ENCODE peak calls at places on chromosomes 4 and X, in eight cellular contexts. One of them, this sample, is unnamed. For H3K4me1, the result is how much of the 10 kb centered on the place peaks cover.

GRCh38 chr4:8117278-8117682 is 41.3 kb downstream of the ABLIM2 start:
- DNase-seq in suprapubic skin: no peak
- DNase-seq in ovary: no peak
- DNase-seq in iPS DF 6.9: peak
- DNase-seq in PC-3: peak
- DNase-seq in adrenal gland: peak
- DNase-seq in pancreas: peak
- DNase-seq in cardiac muscle cell: peak
- DNase-seq in this sample: peak

GRCh38 chrX:111568356-111568755 is 56.9 kb downstream of the SERTM2 start:
- DNase-seq in cardiac muscle cell: peak
- DNase-seq in PC-3: peak
- DNase-seq in ovary: no peak
- DNase-seq in suprapubic skin: no peak
- DNase-seq in adrenal gland: no peak
- DNase-seq in pancreas: peak
- DNase-seq in iPS DF 6.9: no peak
- DNase-seq in this sample: no peak

GRCh38 chr4:85005865-85006377 is 39.4 kb upstream of the WDFY3 start:
- DNase-seq in cardiac muscle cell: no peak
- DNase-seq in ovary: no peak
- DNase-seq in PC-3: peak
- DNase-seq in pancreas: no peak
- DNase-seq in iPS DF 6.9: no peak
- DNase-seq in adrenal gland: peak
- DNase-seq in suprapubic skin: no peak
- DNase-seq in this sample: no peak

GRCh38 chrX:16711219-16712115 is 1.0 kb downstream of the CTPS2 start:
- DNase-seq in PC-3: peak
- DNase-seq in cardiac muscle cell: peak
- DNase-seq in adrenal gland: peak
- DNase-seq in ovary: peak
- DNase-seq in suprapubic skin: peak
- DNase-seq in iPS DF 6.9: no peak
- DNase-seq in pancreas: no peak
- DNase-seq in this sample: no peak

GRCh38 chr4:103011378-103012025 is 8.0 kb downstream of the SLC9B1 start:
- DNase-seq in pancreas: peak
- DNase-seq in PC-3: peak
- DNase-seq in cardiac muscle cell: peak
- DNase-seq in iPS DF 6.9: no peak
- DNase-seq in adrenal gland: peak
- DNase-seq in ovary: peak
- DNase-seq in suprapubic skin: no peak
- DNase-seq in this sample: no peak

GRCh38 chr4:48687313-48687712 is 92.8 kb downstream of the FRYL start:
- DNase-seq in suprapubic skin: no peak
- DNase-seq in ovary: no peak
- DNase-seq in pancreas: no peak
- DNase-seq in adrenal gland: no peak
- DNase-seq in PC-3: no peak
- DNase-seq in iPS DF 6.9: no peak
- DNase-seq in cardiac muscle cell: no peak
- DNase-seq in this sample: no peak

GRCh38 chr4:107997001-107997788 is 7.5 kb downstream of the HADH start:
- DNase-seq in pancreas: no peak
- DNase-seq in cardiac muscle cell: peak
- DNase-seq in PC-3: peak
- DNase-seq in suprapubic skin: no peak
- DNase-seq in ovary: no peak
- DNase-seq in adrenal gland: peak
- DNase-seq in iPS DF 6.9: no peak
- DNase-seq in this sample: no peak

GRCh38 chr4:163070023-163070422 is 96.7 kb downstream of the NAF1 start:
- DNase-seq in PC-3: peak
- DNase-seq in pancreas: no peak
- DNase-seq in suprapubic skin: no peak
- DNase-seq in cardiac muscle cell: no peak
- DNase-seq in adrenal gland: no peak
- DNase-seq in iPS DF 6.9: no peak
- DNase-seq in ovary: no peak
- DNase-seq in this sample: no peak

GRCh38 chrX:10098235-10098819 is 58.4 kb upstream of the CLCN4 start:
- DNase-seq in cardiac muscle cell: no peak
- DNase-seq in iPS DF 6.9: no peak
- DNase-seq in suprapubic skin: no peak
- DNase-seq in pancreas: no peak
- DNase-seq in PC-3: no peak
- DNase-seq in adrenal gland: peak
- DNase-seq in ovary: no peak
- DNase-seq in this sample: peak

GRCh38 chr4:7854211-7854610 is 85.5 kb downstream of the AFAP1 start:
- DNase-seq in adrenal gland: no peak
- DNase-seq in iPS DF 6.9: no peak
- DNase-seq in pancreas: no peak
- DNase-seq in suprapubic skin: no peak
- DNase-seq in ovary: no peak
- DNase-seq in PC-3: no peak
- DNase-seq in cardiac muscle cell: no peak
- DNase-seq in this sample: no peak

GRCh38 chr4:40990202-40990898 is 224.0 kb downstream of the APBB2 start:
- DNase-seq in pancreas: no peak
- DNase-seq in PC-3: peak
- DNase-seq in iPS DF 6.9: no peak
- DNase-seq in cardiac muscle cell: no peak
- DNase-seq in ovary: no peak
- DNase-seq in suprapubic skin: no peak
- DNase-seq in adrenal gland: no peak
- DNase-seq in this sample: no peak

GRCh38 chr4:188161167-188161566 is 21.9 kb downstream of the TRIML1 start:
- DNase-seq in iPS DF 6.9: no peak
- DNase-seq in ovary: no peak
- DNase-seq in cardiac muscle cell: no peak
- DNase-seq in pancreas: no peak
- DNase-seq in PC-3: no peak
- DNase-seq in adrenal gland: no peak
- DNase-seq in suprapubic skin: no peak
- DNase-seq in this sample: no peak

GRCh38 chrX:100649550-100650356 is 5.8 kb downstream of the SRPX2 start:
- DNase-seq in pancreas: peak
- DNase-seq in suprapubic skin: peak
- DNase-seq in iPS DF 6.9: no peak
- DNase-seq in cardiac muscle cell: peak
- DNase-seq in PC-3: peak
- DNase-seq in adrenal gland: peak
- DNase-seq in ovary: peak
- DNase-seq in this sample: no peak

DNA sequence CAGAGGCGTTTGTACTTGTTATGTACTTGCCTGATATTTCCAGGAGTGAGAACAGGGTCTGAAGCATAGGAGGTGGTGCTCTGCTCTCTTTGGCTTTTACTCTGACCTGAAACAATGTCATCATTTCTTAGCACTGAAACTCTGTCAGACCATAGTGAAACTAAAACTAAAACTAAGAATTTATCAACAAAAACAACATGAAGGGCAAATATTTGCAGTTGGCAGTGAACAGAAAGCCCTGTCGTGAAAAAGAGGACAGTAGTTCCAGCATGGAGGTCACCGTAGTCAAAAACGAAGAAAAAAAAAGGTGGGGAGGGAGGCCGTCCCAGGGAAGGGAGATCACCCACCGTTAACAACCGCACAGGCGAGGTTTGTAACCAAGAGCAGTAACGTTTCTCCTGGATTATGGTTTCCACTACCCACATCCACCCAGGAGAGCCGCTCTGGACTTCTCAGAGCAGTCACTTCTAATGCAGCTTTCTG is 97.5 kb downstream of the ANK2 start:
- DNase-seq in PC-3: no peak
- DNase-seq in cardiac muscle cell: no peak
- DNase-seq in ovary: peak
- DNase-seq in suprapubic skin: no peak
- DNase-seq in adrenal gland: peak
- DNase-seq in iPS DF 6.9: no peak
- DNase-seq in pancreas: peak
- DNase-seq in this sample: no peak
- H3K4me3 ChIP-seq in PC-3: no peak
- H3K4me3 ChIP-seq in cardiac muscle cell: peak
- H3K4me3 ChIP-seq in ovary: peak
- H3K4me3 ChIP-seq in suprapubic skin: peak
- H3K4me3 ChIP-seq in adrenal gland: peak
- H3K4me3 ChIP-seq in iPS DF 6.9: no peak
- H3K4me3 ChIP-seq in pancreas: peak
- H3K4me3 ChIP-seq in this sample: no peak

GRCh38 chrX:18575744-18576143 is 96.2 kb downstream of the RS1 start:
- DNase-seq in cardiac muscle cell: no peak
- DNase-seq in adrenal gland: no peak
- DNase-seq in suprapubic skin: no peak
- DNase-seq in iPS DF 6.9: no peak
- DNase-seq in ovary: no peak
- DNase-seq in PC-3: no peak
- DNase-seq in pancreas: no peak
- DNase-seq in this sample: no peak

GRCh38 chrX:18574591-18574990 is 97.3 kb downstream of the RS1 start:
- DNase-seq in suprapubic skin: no peak
- DNase-seq in cardiac muscle cell: no peak
- DNase-seq in pancreas: no peak
- DNase-seq in ovary: peak
- DNase-seq in adrenal gland: peak
- DNase-seq in iPS DF 6.9: no peak
- DNase-seq in PC-3: peak
- DNase-seq in this sample: no peak

GRCh38 chrX:18579495-18579894 is 92.4 kb downstream of the RS1 start:
- DNase-seq in cardiac muscle cell: no peak
- DNase-seq in iPS DF 6.9: no peak
- DNase-seq in adrenal gland: no peak
- DNase-seq in pancreas: no peak
- DNase-seq in suprapubic skin: no peak
- DNase-seq in PC-3: no peak
- DNase-seq in ovary: no peak
- DNase-seq in this sample: no peak

GRCh38 chrX:18577400-18577799 is 94.5 kb downstream of the RS1 start:
- DNase-seq in adrenal gland: no peak
- DNase-seq in suprapubic skin: no peak
- DNase-seq in iPS DF 6.9: no peak
- DNase-seq in PC-3: no peak
- DNase-seq in cardiac muscle cell: no peak
- DNase-seq in pancreas: no peak
- DNase-seq in ovary: no peak
- DNase-seq in this sample: no peak

DNA sequence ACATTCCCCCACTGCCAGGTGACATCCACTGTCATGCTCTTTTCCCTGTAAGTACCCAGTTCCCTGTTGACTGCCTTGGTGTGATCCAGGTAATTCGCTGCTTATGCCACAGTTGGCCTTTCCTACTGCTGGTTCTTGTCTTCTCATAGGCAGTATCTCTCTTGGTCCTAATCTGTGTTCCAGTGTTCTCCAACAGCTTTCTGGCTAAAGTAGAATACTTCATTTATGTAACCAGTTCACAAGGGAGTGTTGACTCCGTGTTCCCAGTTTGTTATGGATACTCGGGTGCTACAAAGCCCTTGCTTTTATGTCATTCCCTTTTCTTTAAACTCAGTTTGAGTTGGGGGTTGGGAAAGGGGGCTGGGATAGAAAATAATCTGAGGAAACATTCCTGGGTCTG is 98.4 kb downstream of the RS1 start:
- DNase-seq in adrenal gland: no peak
- DNase-seq in PC-3: no peak
- DNase-seq in iPS DF 6.9: no peak
- DNase-seq in ovary: no peak
- DNase-seq in pancreas: no peak
- DNase-seq in cardiac muscle cell: no peak
- DNase-seq in suprapubic skin: no peak
- DNase-seq in this sample: no peak
- H3K27ac ChIP-seq in adrenal gland: no peak
- H3K27ac ChIP-seq in PC-3: no peak
- H3K27ac ChIP-seq in iPS DF 6.9: no peak
- H3K27ac ChIP-seq in ovary: no peak
- H3K27ac ChIP-seq in pancreas: no peak
- H3K27ac ChIP-seq in cardiac muscle cell: no peak
- H3K27ac ChIP-seq in suprapubic skin: no peak
- H3K27ac ChIP-seq in this sample: no peak

GRCh38 chr4:113636877-113637276 is 124.7 kb downstream of the CAMK2D start:
- DNase-seq in ovary: no peak
- DNase-seq in iPS DF 6.9: no peak
- DNase-seq in adrenal gland: no peak
- DNase-seq in cardiac muscle cell: no peak
- DNase-seq in pancreas: no peak
- DNase-seq in suprapubic skin: no peak
- DNase-seq in PC-3: peak
- DNase-seq in this sample: peak

GRCh38 chr4:113637363-113637762 is 124.2 kb downstream of the CAMK2D start:
- DNase-seq in cardiac muscle cell: no peak
- DNase-seq in iPS DF 6.9: no peak
- DNase-seq in adrenal gland: no peak
- DNase-seq in ovary: no peak
- DNase-seq in PC-3: peak
- DNase-seq in suprapubic skin: no peak
- DNase-seq in pancreas: no peak
- DNase-seq in this sample: no peak

GRCh38 chr4:113635739-113636437 is 125.7 kb downstream of the CAMK2D start:
- DNase-seq in iPS DF 6.9: no peak
- DNase-seq in suprapubic skin: no peak
- DNase-seq in adrenal gland: no peak
- DNase-seq in cardiac muscle cell: no peak
- DNase-seq in PC-3: peak
- DNase-seq in ovary: no peak
- DNase-seq in pancreas: no peak
- DNase-seq in this sample: no peak

GRCh38 chr4:113637823-113638691 is 123.5 kb downstream of the CAMK2D start:
- DNase-seq in PC-3: no peak
- DNase-seq in adrenal gland: no peak
- DNase-seq in pancreas: no peak
- DNase-seq in suprapubic skin: no peak
- DNase-seq in cardiac muscle cell: no peak
- DNase-seq in iPS DF 6.9: no peak
- DNase-seq in ovary: no peak
- DNase-seq in this sample: no peak

GRCh38 chr4:113636438-113636818 is 125.1 kb downstream of the CAMK2D start:
- DNase-seq in suprapubic skin: no peak
- DNase-seq in adrenal gland: no peak
- DNase-seq in pancreas: no peak
- DNase-seq in ovary: no peak
- DNase-seq in cardiac muscle cell: no peak
- DNase-seq in PC-3: peak
- DNase-seq in iPS DF 6.9: no peak
- DNase-seq in this sample: no peak
- H3K4me1 ChIP-seq in suprapubic skin: under half
- H3K4me1 ChIP-seq in adrenal gland: under half
- H3K4me1 ChIP-seq in pancreas: under half
- H3K4me1 ChIP-seq in ovary: under half
- H3K4me1 ChIP-seq in cardiac muscle cell: under half
- H3K4me1 ChIP-seq in PC-3: under half
- H3K4me1 ChIP-seq in iPS DF 6.9: under half
- H3K4me1 ChIP-seq in this sample: under half

DNA sequence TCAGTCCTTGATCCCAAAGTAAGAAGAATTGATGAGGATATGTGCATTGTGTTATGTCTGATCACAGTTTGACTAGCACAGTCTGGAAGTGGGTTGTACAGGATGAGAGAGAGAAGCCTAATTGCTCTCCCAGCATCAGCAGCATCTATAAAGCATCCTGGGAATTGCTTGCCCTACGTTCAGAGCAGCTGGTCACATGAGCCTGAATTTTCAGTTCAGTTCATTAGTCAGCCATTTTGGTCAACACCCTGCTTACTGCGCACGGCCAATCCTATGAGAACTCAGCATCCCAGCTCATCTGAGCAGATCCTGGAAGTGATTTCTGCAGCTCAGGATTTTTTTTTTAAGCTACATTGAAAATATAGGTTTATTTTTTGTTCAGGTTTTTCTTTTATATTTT is at the start of gene RUFY3:
- DNase-seq in PC-3: no peak
- DNase-seq in suprapubic skin: no peak
- DNase-seq in adrenal gland: peak
- DNase-seq in ovary: peak
- DNase-seq in iPS DF 6.9: no peak
- DNase-seq in cardiac muscle cell: no peak
- DNase-seq in pancreas: no peak
- DNase-seq in this sample: no peak
- H3K4me3 ChIP-seq in PC-3: no peak
- H3K4me3 ChIP-seq in suprapubic skin: peak
- H3K4me3 ChIP-seq in adrenal gland: peak
- H3K4me3 ChIP-seq in ovary: peak
- H3K4me3 ChIP-seq in iPS DF 6.9: no peak
- H3K4me3 ChIP-seq in cardiac muscle cell: no peak
- H3K4me3 ChIP-seq in pancreas: no peak
- H3K4me3 ChIP-seq in this sample: no peak